ENCODE peak calls at places on chromosomes 12 and 14, in four cellular contexts. G is HepG2, T is K562, Z is GM12878. V is an unnamed sample. For H3K9me3, the result is how much of the 10 kb centered on the place peaks cover.

GRCh38 chr14:104882991-104883660 is 18.1 kb downstream of the CEP170B start:
- DNase-seq in Z (no peak), G (no peak), T (no peak), V (no peak)

GRCh38 chr12:57726884-57727757 is 11.4 kb downstream of the AGAP2 start:
- DNase-seq in G (no peak), T (no peak), Z (no peak), V (no peak)

GRCh38 chr12:105289114-105289904 is 41.2 kb upstream of the C12orf75 start:
- DNase-seq in Z (no peak), G (peak), T (no peak), V (no peak)

GRCh38 chr12:42482820-42483533 is 106.6 kb downstream of the PRICKLE1 start:
- DNase-seq in T (peak), G (peak), Z (no peak), V (peak)

GRCh38 chr14:52365071-52365470 is 51.0 kb downstream of the PTGER2 start:
- DNase-seq in G (no peak), T (no peak), Z (no peak), V (no peak)

GRCh38 chr12:43737646-43738045 is 20.9 kb downstream of the PUS7L start:
- DNase-seq in Z (no peak), T (no peak), G (no peak), V (no peak)

GRCh38 chr14:35883677-35884293 is 57.6 kb downstream of the BRMS1L start:
- DNase-seq in G (peak), T (no peak), Z (no peak), V (peak)

GRCh38 chr12:105803292-105803691 is 335.5 kb downstream of the NUAK1 start:
- DNase-seq in Z (no peak), T (no peak), G (peak), V (no peak)

GRCh38 chr12:50401383-50402155 is 884 bp downstream of the LARP4 start:
- DNase-seq in T (no peak), Z (no peak), G (no peak), V (peak)

GRCh38 chr12:90959538-90960139 is 4.7 kb upstream of the CCER1 start:
- DNase-seq in G (peak), Z (no peak), T (peak), V (peak)

GRCh38 chr14:65604535-65604934 is 192.0 kb downstream of the FUT8 start:
- DNase-seq in T (no peak), G (no peak), Z (no peak), V (no peak)

GRCh38 chr12:133130808-133131128 is 341 bp downstream of the ZNF10 start:
- DNase-seq in G (no peak), Z (no peak), T (no peak), V (no peak)

GRCh38 chr12:117774986-117775775 is 193.6 kb downstream of the KSR2 start:
- DNase-seq in G (no peak), Z (no peak), T (no peak), V (no peak)

GRCh38 chr12:103369929-103370328 is 125.8 kb downstream of the C12orf42 start:
- DNase-seq in T (no peak), G (no peak), Z (peak), V (no peak)

GRCh38 chr12:121214171-121214777 is 4.3 kb downstream of the P2RX4 start:
- DNase-seq in T (no peak), Z (no peak), G (no peak), V (no peak)

GRCh38 chr12:41940571-41940970 is 204.1 kb downstream of the GXYLT1 start:
- DNase-seq in Z (no peak), T (no peak), G (no peak), V (no peak)

GRCh38 chr14:30214456-30215090 is 286.9 kb upstream of the PRKD1 start:
- DNase-seq in T (peak), Z (peak), G (peak), V (peak)

GRCh38 chr12:93812616-93813015 is 135.4 kb downstream of the CRADD start:
- DNase-seq in G (no peak), T (no peak), Z (no peak), V (no peak)

GRCh38 chr12:110199360-110200123 is 75.4 kb downstream of the IFT81 start:
- DNase-seq in Z (peak), T (no peak), G (peak), V (peak)

GRCh38 chr12:1920971-1921370 is 2.5 kb upstream of the CACNA2D4 start:
- DNase-seq in Z (no peak), G (no peak), T (no peak), V (no peak)

GRCh38 chr12:79691299-79692248 is 810 bp upstream of the PAWR start:
- DNase-seq in Z (no peak), G (peak), T (no peak), V (peak)

GRCh38 chr14:44620106-44621019 is 113.3 kb upstream of the FSCB start:
- DNase-seq in G (no peak), T (no peak), Z (no peak), V (no peak)

GRCh38 chr12:71710276-71711125 is 24.6 kb downstream of the TMEM19 start:
- DNase-seq in G (peak), T (no peak), Z (no peak), V (peak)

GRCh38 chr12:53969588-53970259 is 3.2 kb upstream of the HOXC11 start:
- DNase-seq in T (no peak), Z (no peak), G (no peak), V (no peak)

GRCh38 chr12:29734299-29734698 is 49.4 kb downstream of the TMTC1 start:
- DNase-seq in G (no peak), T (no peak), Z (no peak), V (no peak)

GRCh38 chr12:48105867-48106563 is at the start of gene SENP1:
- DNase-seq in Z (peak), G (peak), T (peak), V (peak)

GRCh38 chr14:71628433-71628832 is 303.8 kb upstream of the RGS6 start:
- DNase-seq in G (no peak), T (no peak), Z (no peak), V (no peak)

GRCh38 chr14:54374117-54374884 is 22.5 kb upstream of the CDKN3 start:
- DNase-seq in Z (no peak), T (no peak), G (peak), V (no peak)

GRCh38 chr14:24411468-24412454 is 13.0 kb downstream of the NYNRIN start:
- DNase-seq in T (peak), Z (no peak), G (peak), V (peak)

GRCh38 chr12:101172316-101172715 is 37.7 kb downstream of the SLC5A8 start:
- DNase-seq in G (peak), Z (no peak), T (peak), V (peak)

GRCh38 chr12:100671396-100672074 is 98.1 kb downstream of the GAS2L3 start:
- DNase-seq in G (peak), T (no peak), Z (no peak), V (no peak)

GRCh38 chr12:79063258-79063657 is 198.7 kb downstream of the SYT1 start:
- DNase-seq in T (no peak), G (no peak), Z (no peak), V (no peak)

GRCh38 chr12:14418526-14418925 is 53.0 kb downstream of the ATF7IP start:
- DNase-seq in T (no peak), G (no peak), Z (no peak), V (no peak)

GRCh38 chr12:26715232-26715631 is 117.8 kb downstream of the ITPR2 start:
- DNase-seq in T (no peak), Z (no peak), G (no peak), V (no peak)

GRCh38 chr14:51792819-51793218 is 67.6 kb upstream of the GNG2 start:
- DNase-seq in Z (no peak), G (no peak), T (no peak), V (no peak)

GRCh38 chr14:29749327-29749726 is 178.3 kb downstream of the PRKD1 start:
- DNase-seq in G (no peak), T (no peak), Z (no peak), V (no peak)

GRCh38 chr12:104938371-104938770 is 19.7 kb downstream of the SLC41A2 start:
- DNase-seq in G (no peak), Z (no peak), T (no peak), V (no peak)

GRCh38 chr14:29216316-29216715 is 449.7 kb downstream of the FOXG1 start:
- DNase-seq in Z (no peak), G (no peak), T (no peak), V (no peak)

GRCh38 chr14:64918216-64918615 is 4.0 kb downstream of the CHURC1 start:
- DNase-seq in G (no peak), T (no peak), Z (no peak), V (no peak)

GRCh38 chr12:88955541-88955940 is 375.3 kb upstream of the KITLG start:
- DNase-seq in T (no peak), G (no peak), Z (no peak), V (no peak)

GRCh38 chr12:65961731-65962130 is 137.4 kb downstream of the HMGA2 start:
- DNase-seq in T (no peak), Z (no peak), G (no peak), V (no peak)

GRCh38 chr12:65959452-65959851 is 135.2 kb downstream of the HMGA2 start:
- DNase-seq in T (no peak), Z (no peak), G (no peak), V (no peak)

GRCh38 chr12:65960820-65961691 is 136.8 kb downstream of the HMGA2 start:
- DNase-seq in G (peak), Z (no peak), T (no peak), V (no peak)

GRCh38 chr12:65965358-65965757 is 141.1 kb downstream of the HMGA2 start:
- DNase-seq in G (no peak), Z (no peak), T (no peak), V (peak)

GRCh38 chr12:65962921-65963883 is 138.9 kb downstream of the HMGA2 start:
- DNase-seq in G (no peak), T (peak), Z (no peak), V (no peak)
- TF ChIP-seq JUNB in G (no peak), T (no peak), Z (no peak), V (no peak)

GRCh38 chr12:38156497-38157245 is 159.9 kb upstream of the ALG10B start:
- DNase-seq in Z (no peak), T (no peak), G (no peak), V (no peak)
- H3K9me3 ChIP-seq in Z (under half), T (under half), G (under half), V (under half)

DNA sequence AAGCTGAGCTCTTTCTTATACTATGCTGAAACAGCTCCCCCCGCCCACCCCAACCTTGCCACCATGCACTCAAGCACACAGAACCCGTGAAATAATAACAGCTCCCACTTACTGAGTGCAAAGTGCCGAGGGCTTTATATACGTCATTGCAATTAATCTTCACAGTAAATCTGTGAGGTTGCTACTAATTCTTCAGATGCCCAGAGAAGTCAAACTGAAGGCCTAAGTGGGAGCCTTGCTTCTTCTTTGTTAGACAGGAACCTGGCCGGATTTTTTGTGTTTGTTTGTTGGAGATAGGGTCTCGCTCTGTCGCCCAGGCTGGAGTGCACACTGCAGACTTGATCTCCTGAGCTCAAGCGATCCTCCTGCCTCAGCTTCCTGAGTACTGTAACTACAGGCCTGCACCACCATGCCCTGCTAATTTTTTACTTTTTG is 34.0 kb downstream of the VCPKMT start:
- DNase-seq in G (no peak), T (no peak), Z (no peak), V (no peak)
- TF ChIP-seq JUNB in G (no peak), T (no peak), Z (no peak), V (no peak)

DNA sequence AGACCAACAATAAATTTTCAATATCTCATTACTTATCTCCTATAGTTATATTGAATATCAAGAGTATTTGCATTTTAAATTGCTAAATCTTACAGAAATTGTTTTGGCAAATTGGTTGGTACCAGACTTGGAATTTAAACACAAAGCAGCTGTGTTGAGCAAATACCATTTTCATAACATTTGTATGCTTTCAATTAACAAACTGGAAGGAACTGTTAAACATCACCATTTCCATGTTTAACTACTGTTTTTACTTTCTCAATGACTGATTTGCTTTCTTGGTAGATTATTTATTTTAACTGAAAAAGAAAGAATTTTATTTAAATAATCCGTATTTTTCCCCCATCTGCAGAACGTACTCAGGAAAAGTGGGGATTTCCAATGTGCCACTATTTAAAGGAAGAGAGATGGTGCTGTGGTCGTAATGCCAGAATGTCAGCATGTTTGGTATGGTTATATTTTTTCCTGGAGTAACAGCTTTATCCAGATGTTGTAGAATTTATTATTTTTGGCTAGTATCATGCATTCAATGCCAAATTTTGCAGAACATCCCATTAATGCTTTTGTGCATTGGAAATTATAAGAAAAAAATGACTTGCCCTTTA is 72.3 kb downstream of the METTL25 start:
- DNase-seq in Z (no peak), G (no peak), T (no peak), V (no peak)
- H3K9me3 ChIP-seq in Z (under half), G (under half), T (under half), V (under half)

GRCh38 chr14:22448035-22448904 is 140.8 kb downstream of the DAD1 start:
- DNase-seq in G (no peak), T (no peak), Z (no peak), V (no peak)
- TF ChIP-seq JUNB in G (no peak), T (no peak), Z (peak), V (no peak)

DNA sequence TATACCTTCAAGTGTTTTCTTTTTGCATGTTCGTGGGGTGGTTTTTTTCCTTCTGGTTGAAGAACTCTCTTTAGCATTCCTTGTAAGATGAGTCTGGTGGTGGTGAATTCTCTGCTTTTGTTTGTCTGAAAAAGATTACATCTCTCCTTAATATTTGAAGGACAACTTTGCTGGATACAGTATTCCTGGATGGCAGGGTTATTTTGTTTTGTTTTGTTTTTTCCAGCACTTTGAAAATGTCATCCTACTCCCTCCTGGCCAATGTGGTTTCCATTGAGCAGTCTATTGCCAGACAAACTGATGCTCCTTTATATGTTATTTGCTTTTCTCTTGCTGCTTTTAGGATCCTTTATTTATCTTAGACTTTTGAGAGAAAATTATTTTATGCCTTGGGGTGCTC is 43.2 kb upstream of the ZFP36L1 start:
- DNase-seq in T (no peak), Z (no peak), G (no peak), V (no peak)
- H3K9me3 ChIP-seq in T (under half), Z (under half), G (under half), V (under half)

GRCh38 chr12:131699434-131699833 is 11.5 kb upstream of the SFSWAP start:
- DNase-seq in T (no peak), G (no peak), Z (no peak), V (no peak)
- TF ChIP-seq JUNB in T (no peak), G (no peak), Z (no peak), V (no peak)

GRCh38 chr12:69755302-69755701 is 16.6 kb downstream of the RAB3IP start:
- DNase-seq in G (no peak), Z (no peak), T (no peak), V (no peak)

GRCh38 chr12:69756088-69756731 is 17.6 kb downstream of the RAB3IP start:
- DNase-seq in Z (no peak), G (no peak), T (no peak), V (no peak)

DNA sequence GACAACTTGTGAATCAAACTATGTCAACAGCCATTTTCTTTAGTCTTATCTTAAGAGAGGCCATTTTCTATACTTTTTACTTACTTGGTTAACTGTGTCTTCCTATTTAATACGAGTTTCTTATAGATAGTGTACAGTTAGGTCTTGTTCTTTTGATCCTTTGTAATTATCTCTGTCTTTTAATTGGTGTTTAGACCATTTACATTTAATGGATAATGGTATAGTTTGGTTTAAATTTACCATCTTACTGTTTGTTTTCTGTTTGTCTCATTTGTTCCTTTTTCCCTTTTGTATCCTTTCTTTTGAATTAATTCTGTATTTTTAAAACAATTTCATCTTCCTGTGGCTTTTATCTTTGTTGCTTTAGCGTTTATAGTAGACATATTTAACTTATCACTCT is 19.4 kb downstream of the RAB3IP start:
- DNase-seq in T (no peak), G (no peak), Z (no peak), V (no peak)
- H3K9me3 ChIP-seq in T (under half), G (under half), Z (under half), V (under half)

V was measured in A549.